ENCODE peak calls at places on chromosomes 12 and 14, in ten cellular contexts. One of them, this sample, is unnamed. For H3K4me1, the result is how much of the 10 kb centered on the place peaks cover.

GRCh38 chr12:51482808-51483532 is 58.3 kb downstream of the SLC4A8 start:
- DNase-seq in ovary: no peak
- DNase-seq in breast epithelium: no peak
- DNase-seq in heart left ventricle: no peak
- DNase-seq in IMR-90: no peak
- DNase-seq in esophagus squamous epithelium: no peak
- DNase-seq in uterus: no peak
- DNase-seq in testis: no peak
- DNase-seq in thyroid gland: no peak
- DNase-seq in body of pancreas: no peak
- DNase-seq in this sample: no peak

GRCh38 chr14:95125156-95125555 is 32.2 kb downstream of the DICER1 start:
- DNase-seq in ovary: no peak
- DNase-seq in breast epithelium: no peak
- DNase-seq in heart left ventricle: no peak
- DNase-seq in IMR-90: no peak
- DNase-seq in esophagus squamous epithelium: no peak
- DNase-seq in uterus: no peak
- DNase-seq in testis: no peak
- DNase-seq in thyroid gland: no peak
- DNase-seq in body of pancreas: no peak
- DNase-seq in this sample: no peak

GRCh38 chr14:89465894-89466293 is 48.9 kb upstream of the FOXN3 start:
- DNase-seq in ovary: no peak
- DNase-seq in breast epithelium: no peak
- DNase-seq in heart left ventricle: no peak
- DNase-seq in IMR-90: no peak
- DNase-seq in esophagus squamous epithelium: no peak
- DNase-seq in uterus: no peak
- DNase-seq in testis: no peak
- DNase-seq in thyroid gland: no peak
- DNase-seq in body of pancreas: no peak
- DNase-seq in this sample: no peak

GRCh38 chr14:37638599-37638998 is 43.2 kb downstream of the TTC6 start:
- DNase-seq in ovary: no peak
- DNase-seq in breast epithelium: no peak
- DNase-seq in heart left ventricle: no peak
- DNase-seq in IMR-90: no peak
- DNase-seq in esophagus squamous epithelium: no peak
- DNase-seq in uterus: no peak
- DNase-seq in testis: no peak
- DNase-seq in thyroid gland: no peak
- DNase-seq in body of pancreas: no peak
- DNase-seq in this sample: no peak

GRCh38 chr12:64779349-64779974 is 20.3 kb upstream of the GNS start:
- DNase-seq in ovary: no peak
- DNase-seq in breast epithelium: no peak
- DNase-seq in heart left ventricle: no peak
- DNase-seq in IMR-90: no peak
- DNase-seq in esophagus squamous epithelium: no peak
- DNase-seq in uterus: no peak
- DNase-seq in testis: no peak
- DNase-seq in thyroid gland: no peak
- DNase-seq in body of pancreas: peak
- DNase-seq in this sample: no peak

GRCh38 chr12:54394281-54394719 is 9.8 kb upstream of the ZNF385A start:
- DNase-seq in ovary: no peak
- DNase-seq in breast epithelium: no peak
- DNase-seq in heart left ventricle: no peak
- DNase-seq in IMR-90: peak
- DNase-seq in esophagus squamous epithelium: no peak
- DNase-seq in uterus: no peak
- DNase-seq in testis: peak
- DNase-seq in thyroid gland: peak
- DNase-seq in body of pancreas: peak
- DNase-seq in this sample: no peak

GRCh38 chr12:27905285-27906126 is 67.0 kb downstream of the PTHLH start:
- DNase-seq in ovary: no peak
- DNase-seq in breast epithelium: no peak
- DNase-seq in heart left ventricle: no peak
- DNase-seq in IMR-90: no peak
- DNase-seq in esophagus squamous epithelium: no peak
- DNase-seq in uterus: no peak
- DNase-seq in testis: no peak
- DNase-seq in thyroid gland: no peak
- DNase-seq in body of pancreas: no peak
- DNase-seq in this sample: no peak

GRCh38 chr12:87116778-87117177 is 860.6 kb upstream of the MGAT4C start:
- DNase-seq in ovary: no peak
- DNase-seq in breast epithelium: no peak
- DNase-seq in heart left ventricle: no peak
- DNase-seq in IMR-90: no peak
- DNase-seq in esophagus squamous epithelium: no peak
- DNase-seq in uterus: no peak
- DNase-seq in testis: no peak
- DNase-seq in thyroid gland: no peak
- DNase-seq in body of pancreas: no peak
- DNase-seq in this sample: no peak

GRCh38 chr14:73143003-73143402 is 6.7 kb downstream of the PSEN1 start:
- DNase-seq in ovary: no peak
- DNase-seq in breast epithelium: no peak
- DNase-seq in heart left ventricle: no peak
- DNase-seq in IMR-90: no peak
- DNase-seq in esophagus squamous epithelium: no peak
- DNase-seq in uterus: no peak
- DNase-seq in testis: no peak
- DNase-seq in thyroid gland: peak
- DNase-seq in body of pancreas: no peak
- DNase-seq in this sample: no peak

GRCh38 chr12:116441292-116441691 is 117.9 kb upstream of the MAP1LC3B2 start:
- DNase-seq in ovary: no peak
- DNase-seq in breast epithelium: no peak
- DNase-seq in heart left ventricle: no peak
- DNase-seq in IMR-90: peak
- DNase-seq in esophagus squamous epithelium: no peak
- DNase-seq in uterus: no peak
- DNase-seq in testis: peak
- DNase-seq in thyroid gland: peak
- DNase-seq in body of pancreas: no peak
- DNase-seq in this sample: peak

DNA sequence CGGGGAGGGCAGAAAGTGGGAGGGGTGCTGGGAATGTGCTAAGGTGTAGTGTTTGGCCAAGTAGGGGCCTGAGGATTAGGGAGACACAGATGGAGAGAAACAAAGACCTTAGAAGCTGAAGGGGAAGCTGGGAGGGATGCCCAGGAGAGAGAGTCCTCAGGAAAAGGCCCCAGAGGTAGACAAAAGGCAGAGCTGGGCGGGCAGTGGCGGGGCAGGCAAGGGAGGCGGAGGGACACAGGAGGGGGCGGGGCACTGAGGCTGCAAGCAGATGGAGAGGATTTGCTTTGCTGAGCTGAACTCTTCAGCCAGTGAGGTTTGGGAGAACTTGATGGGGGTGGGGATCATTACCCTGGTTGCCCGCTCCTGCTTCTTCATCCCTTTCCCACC is 2.8 kb downstream of the PTMS start:
- DNase-seq in ovary: peak
- DNase-seq in breast epithelium: peak
- DNase-seq in heart left ventricle: peak
- DNase-seq in IMR-90: peak
- DNase-seq in esophagus squamous epithelium: no peak
- DNase-seq in uterus: peak
- DNase-seq in testis: peak
- DNase-seq in thyroid gland: peak
- DNase-seq in body of pancreas: peak
- DNase-seq in this sample: peak
- H3K4me1 ChIP-seq in ovary: under half
- H3K4me1 ChIP-seq in breast epithelium: under half
- H3K4me1 ChIP-seq in heart left ventricle: under half
- H3K4me1 ChIP-seq in IMR-90: under half
- H3K4me1 ChIP-seq in esophagus squamous epithelium: half or more
- H3K4me1 ChIP-seq in uterus: under half
- H3K4me1 ChIP-seq in testis: under half
- H3K4me1 ChIP-seq in thyroid gland: under half
- H3K4me1 ChIP-seq in body of pancreas: under half
- H3K4me1 ChIP-seq in this sample: under half

DNA sequence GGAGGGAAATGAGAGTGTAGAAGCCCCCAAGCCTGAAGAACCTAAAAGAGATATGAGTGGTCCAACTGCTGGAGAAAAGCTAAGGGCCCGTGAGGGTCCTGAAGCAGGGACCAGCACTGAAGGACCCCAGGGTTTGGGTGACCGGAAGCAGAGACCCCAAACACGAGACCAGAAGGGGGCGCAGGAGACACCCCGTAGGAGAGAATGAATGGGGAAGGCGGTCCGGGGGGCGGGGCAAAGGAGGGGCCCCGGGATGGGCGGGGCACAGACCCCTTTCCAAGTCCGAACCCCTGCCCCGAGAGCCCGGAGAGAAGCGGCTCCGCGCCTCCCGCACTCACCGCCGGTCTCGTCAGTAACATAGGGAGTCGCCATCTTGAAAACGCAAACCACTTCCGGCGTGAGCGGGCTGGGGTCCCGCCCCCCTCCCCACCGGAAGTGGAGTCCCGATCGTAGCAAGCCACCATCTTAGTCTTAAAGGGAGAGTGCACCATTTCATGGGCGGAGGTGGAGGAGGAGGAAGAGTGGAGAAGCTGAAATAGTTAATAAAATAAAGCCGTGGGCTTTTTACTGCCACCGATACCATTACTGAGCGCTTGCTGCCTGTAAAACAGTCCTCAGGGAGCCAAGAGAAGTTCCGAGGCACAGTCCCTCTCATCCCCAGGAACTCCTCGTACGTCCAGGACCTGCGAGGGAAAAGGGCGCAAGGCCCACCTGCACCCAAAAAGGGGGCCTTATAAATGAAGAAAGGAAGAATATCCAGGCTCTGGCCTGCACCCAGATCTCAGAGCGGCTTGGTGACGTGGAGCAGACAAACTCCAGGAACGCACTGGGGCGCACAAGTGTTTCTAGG is 731 bp downstream of the PYM1 start:
- DNase-seq in ovary: peak
- DNase-seq in breast epithelium: peak
- DNase-seq in heart left ventricle: peak
- DNase-seq in IMR-90: peak
- DNase-seq in esophagus squamous epithelium: peak
- DNase-seq in uterus: peak
- DNase-seq in testis: peak
- DNase-seq in thyroid gland: peak
- DNase-seq in body of pancreas: peak
- DNase-seq in this sample: peak
- TF ChIP-seq POLR2A in ovary: peak
- TF ChIP-seq POLR2A in breast epithelium: peak
- TF ChIP-seq POLR2A in heart left ventricle: no peak
- TF ChIP-seq POLR2A in IMR-90: peak
- TF ChIP-seq POLR2A in esophagus squamous epithelium: peak
- TF ChIP-seq POLR2A in uterus: peak
- TF ChIP-seq POLR2A in testis: peak
- TF ChIP-seq POLR2A in thyroid gland: peak
- TF ChIP-seq POLR2A in body of pancreas: peak
- TF ChIP-seq POLR2A in this sample: peak

DNA sequence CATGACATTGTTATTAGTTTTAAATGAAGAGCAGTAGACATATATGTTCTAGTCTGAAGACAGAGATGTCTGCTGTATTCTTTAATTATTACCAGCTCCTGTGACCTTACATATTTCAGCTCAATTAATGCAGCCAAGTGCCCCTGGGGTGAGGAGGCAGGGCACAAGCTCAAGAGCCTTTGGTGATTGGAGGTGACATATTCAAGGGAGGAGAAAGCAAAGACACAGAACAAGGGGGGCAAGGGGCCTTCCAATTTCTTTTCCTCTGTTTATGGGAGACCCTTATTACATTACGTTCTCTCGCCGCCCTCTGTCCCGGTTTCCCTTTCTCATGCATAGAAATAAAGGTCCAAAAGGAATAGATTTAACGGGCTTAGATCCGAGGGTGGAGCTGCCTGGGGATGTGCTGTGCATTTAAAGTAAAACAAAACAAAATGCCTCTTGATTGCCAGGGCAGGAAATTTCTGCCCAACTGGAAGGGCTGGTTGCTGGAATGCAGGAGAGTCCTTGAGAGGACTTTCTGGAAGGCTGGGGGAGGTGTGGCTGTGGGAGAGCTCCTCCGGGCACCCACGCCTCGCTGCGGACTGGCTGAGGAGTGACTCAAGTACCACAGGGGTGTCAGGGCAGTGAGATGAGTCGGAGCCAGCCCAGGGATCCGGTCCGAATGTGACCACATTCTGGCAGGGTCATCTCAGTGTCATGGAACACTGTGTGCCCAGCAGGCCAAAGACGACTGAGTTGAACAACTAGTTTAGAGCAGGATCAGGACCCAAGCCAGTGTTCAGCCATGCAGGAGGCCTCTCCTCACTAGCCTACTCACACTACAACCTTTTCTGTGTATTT is 32.1 kb upstream of the GSG1 start:
- DNase-seq in ovary: peak
- DNase-seq in breast epithelium: peak
- DNase-seq in heart left ventricle: no peak
- DNase-seq in IMR-90: peak
- DNase-seq in esophagus squamous epithelium: no peak
- DNase-seq in uterus: no peak
- DNase-seq in testis: peak
- DNase-seq in thyroid gland: peak
- DNase-seq in body of pancreas: peak
- DNase-seq in this sample: no peak
- H3K4me3 ChIP-seq in ovary: no peak
- H3K4me3 ChIP-seq in breast epithelium: no peak
- H3K4me3 ChIP-seq in heart left ventricle: no peak
- H3K4me3 ChIP-seq in IMR-90: no peak
- H3K4me3 ChIP-seq in esophagus squamous epithelium: peak
- H3K4me3 ChIP-seq in uterus: no peak
- H3K4me3 ChIP-seq in testis: no peak
- H3K4me3 ChIP-seq in thyroid gland: no peak
- H3K4me3 ChIP-seq in body of pancreas: no peak
- H3K4me3 ChIP-seq in this sample: no peak

DNA sequence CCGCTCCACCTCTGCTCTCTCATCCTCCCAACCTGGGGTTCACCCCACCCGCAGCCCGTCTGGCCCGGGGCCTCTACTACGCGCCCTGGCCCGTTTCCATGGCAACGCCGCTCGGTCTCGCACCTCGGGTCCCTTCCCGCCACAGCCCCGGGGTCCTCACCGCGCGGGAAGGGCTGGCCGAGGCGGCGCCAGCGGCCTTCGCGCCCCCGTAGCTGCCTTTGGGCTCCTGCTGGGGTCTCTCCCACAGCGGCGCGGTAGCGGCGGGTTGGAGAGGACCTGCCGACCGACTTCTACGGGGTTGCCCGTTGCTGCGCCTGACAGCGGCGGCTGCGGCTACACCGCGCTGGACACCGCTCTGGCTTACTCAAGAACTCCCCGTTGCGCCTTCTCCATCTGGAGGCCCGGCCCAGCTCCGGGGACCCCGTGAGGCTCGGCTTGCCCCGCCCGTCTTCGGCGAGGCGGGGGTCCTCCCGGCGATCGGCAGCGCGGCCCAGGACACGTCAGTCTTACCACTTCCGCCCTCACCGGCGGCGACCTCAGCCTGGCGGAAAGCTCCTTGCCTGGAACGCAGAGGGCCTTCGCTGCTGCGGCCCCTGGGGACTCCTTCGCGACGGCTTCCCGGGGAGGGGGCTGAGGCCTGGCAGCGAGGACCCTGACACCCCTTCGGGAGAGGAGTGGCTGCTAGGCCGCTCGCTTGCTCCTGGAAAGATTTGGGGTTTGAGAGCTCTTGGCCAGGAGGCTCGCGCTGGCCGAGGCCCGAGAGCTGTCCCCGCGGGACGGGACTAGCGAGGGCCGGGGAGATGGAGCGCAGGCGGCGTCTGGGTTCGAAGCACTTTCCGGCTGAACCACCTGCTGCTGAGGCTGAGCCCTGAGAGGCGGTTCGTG is at the start of gene TM9SF1:
- DNase-seq in ovary: peak
- DNase-seq in breast epithelium: peak
- DNase-seq in heart left ventricle: peak
- DNase-seq in IMR-90: peak
- DNase-seq in esophagus squamous epithelium: no peak
- DNase-seq in uterus: peak
- DNase-seq in testis: peak
- DNase-seq in thyroid gland: peak
- DNase-seq in body of pancreas: peak
- DNase-seq in this sample: peak
- H3K4me1 ChIP-seq in ovary: under half
- H3K4me1 ChIP-seq in breast epithelium: under half
- H3K4me1 ChIP-seq in heart left ventricle: under half
- H3K4me1 ChIP-seq in IMR-90: under half
- H3K4me1 ChIP-seq in esophagus squamous epithelium: half or more
- H3K4me1 ChIP-seq in uterus: under half
- H3K4me1 ChIP-seq in testis: under half
- H3K4me1 ChIP-seq in thyroid gland: under half
- H3K4me1 ChIP-seq in body of pancreas: half or more
- H3K4me1 ChIP-seq in this sample: under half